ENCODE peak calls at places on chromosomes 11 and 22, in six cellular contexts. One of them, this sample, is unnamed.

GRCh38 chr11:131745405-131745804 is 375.0 kb downstream of the NTM start:
- DNase-seq in A549: no peak
- DNase-seq in OCI-LY7: no peak
- DNase-seq in AG04449: no peak
- DNase-seq in fibroblast of villous mesenchyme: peak
- DNase-seq in AG04450: no peak
- DNase-seq in this sample: no peak

GRCh38 chr11:22405377-22405776 is 67.2 kb downstream of the SLC17A6 start:
- DNase-seq in A549: no peak
- DNase-seq in OCI-LY7: no peak
- DNase-seq in fibroblast of villous mesenchyme: no peak
- DNase-seq in AG04449: no peak
- DNase-seq in AG04450: no peak
- DNase-seq in this sample: no peak

GRCh38 chr22:30221121-30221992 is 25.2 kb downstream of the LIF start:
- DNase-seq in OCI-LY7: peak
- DNase-seq in A549: no peak
- DNase-seq in AG04450: no peak
- DNase-seq in fibroblast of villous mesenchyme: no peak
- DNase-seq in AG04449: no peak
- DNase-seq in this sample: no peak

GRCh38 chr11:8691601-8692000 is 9.0 kb downstream of the RPL27A start:
- DNase-seq in AG04450: no peak
- DNase-seq in A549: no peak
- DNase-seq in OCI-LY7: no peak
- DNase-seq in AG04449: no peak
- DNase-seq in fibroblast of villous mesenchyme: no peak
- DNase-seq in this sample: no peak

GRCh38 chr22:46050916-46051614 is 74.1 kb upstream of the WNT7B start:
- DNase-seq in A549: no peak
- DNase-seq in AG04449: no peak
- DNase-seq in OCI-LY7: no peak
- DNase-seq in fibroblast of villous mesenchyme: no peak
- DNase-seq in AG04450: no peak
- DNase-seq in this sample: no peak

GRCh38 chr22:49996532-49997220 is 15.9 kb downstream of the IL17REL start:
- DNase-seq in A549: no peak
- DNase-seq in AG04450: no peak
- DNase-seq in AG04449: no peak
- DNase-seq in OCI-LY7: no peak
- DNase-seq in fibroblast of villous mesenchyme: no peak
- DNase-seq in this sample: no peak

GRCh38 chr11:36622431-36623136 is 24.5 kb upstream of the RAG2 start:
- DNase-seq in fibroblast of villous mesenchyme: peak
- DNase-seq in AG04449: peak
- DNase-seq in OCI-LY7: peak
- DNase-seq in A549: peak
- DNase-seq in AG04450: peak
- DNase-seq in this sample: no peak

GRCh38 chr22:32333141-32333768 is 24.4 kb upstream of the RFPL3 start:
- DNase-seq in OCI-LY7: no peak
- DNase-seq in fibroblast of villous mesenchyme: no peak
- DNase-seq in A549: no peak
- DNase-seq in AG04449: no peak
- DNase-seq in AG04450: no peak
- DNase-seq in this sample: no peak

GRCh38 chr11:116986521-116987105 is 111.6 kb downstream of the SIK3 start:
- DNase-seq in AG04450: no peak
- DNase-seq in OCI-LY7: peak
- DNase-seq in AG04449: no peak
- DNase-seq in A549: no peak
- DNase-seq in fibroblast of villous mesenchyme: peak
- DNase-seq in this sample: peak

GRCh38 chr11:93049740-93050139 is 80.3 kb downstream of the MTNR1B start:
- DNase-seq in A549: no peak
- DNase-seq in AG04449: no peak
- DNase-seq in AG04450: no peak
- DNase-seq in fibroblast of villous mesenchyme: no peak
- DNase-seq in OCI-LY7: no peak
- DNase-seq in this sample: no peak

GRCh38 chr11:61700221-61700620 is 20.0 kb downstream of the DAGLA start:
- DNase-seq in fibroblast of villous mesenchyme: peak
- DNase-seq in OCI-LY7: no peak
- DNase-seq in AG04450: no peak
- DNase-seq in AG04449: no peak
- DNase-seq in A549: peak
- DNase-seq in this sample: no peak

GRCh38 chr11:110473666-110474065 is 43.9 kb downstream of the FDX1 start:
- DNase-seq in AG04450: no peak
- DNase-seq in AG04449: no peak
- DNase-seq in fibroblast of villous mesenchyme: peak
- DNase-seq in A549: no peak
- DNase-seq in OCI-LY7: no peak
- DNase-seq in this sample: no peak

GRCh38 chr22:25752615-25753214 is 10.7 kb downstream of the MYO18B start:
- DNase-seq in AG04449: no peak
- DNase-seq in AG04450: no peak
- DNase-seq in fibroblast of villous mesenchyme: no peak
- DNase-seq in OCI-LY7: no peak
- DNase-seq in A549: no peak
- DNase-seq in this sample: no peak

GRCh38 chr22:25751174-25751581 is 9.2 kb downstream of the MYO18B start:
- DNase-seq in fibroblast of villous mesenchyme: no peak
- DNase-seq in OCI-LY7: no peak
- DNase-seq in A549: no peak
- DNase-seq in AG04450: no peak
- DNase-seq in AG04449: no peak
- DNase-seq in this sample: no peak

GRCh38 chr22:25748704-25749103 is 6.7 kb downstream of the MYO18B start:
- DNase-seq in A549: no peak
- DNase-seq in OCI-LY7: no peak
- DNase-seq in fibroblast of villous mesenchyme: no peak
- DNase-seq in AG04450: no peak
- DNase-seq in AG04449: no peak
- DNase-seq in this sample: no peak

GRCh38 chr22:25749420-25750169 is 7.6 kb downstream of the MYO18B start:
- DNase-seq in AG04449: no peak
- DNase-seq in AG04450: no peak
- DNase-seq in fibroblast of villous mesenchyme: no peak
- DNase-seq in A549: no peak
- DNase-seq in OCI-LY7: no peak
- DNase-seq in this sample: no peak

DNA sequence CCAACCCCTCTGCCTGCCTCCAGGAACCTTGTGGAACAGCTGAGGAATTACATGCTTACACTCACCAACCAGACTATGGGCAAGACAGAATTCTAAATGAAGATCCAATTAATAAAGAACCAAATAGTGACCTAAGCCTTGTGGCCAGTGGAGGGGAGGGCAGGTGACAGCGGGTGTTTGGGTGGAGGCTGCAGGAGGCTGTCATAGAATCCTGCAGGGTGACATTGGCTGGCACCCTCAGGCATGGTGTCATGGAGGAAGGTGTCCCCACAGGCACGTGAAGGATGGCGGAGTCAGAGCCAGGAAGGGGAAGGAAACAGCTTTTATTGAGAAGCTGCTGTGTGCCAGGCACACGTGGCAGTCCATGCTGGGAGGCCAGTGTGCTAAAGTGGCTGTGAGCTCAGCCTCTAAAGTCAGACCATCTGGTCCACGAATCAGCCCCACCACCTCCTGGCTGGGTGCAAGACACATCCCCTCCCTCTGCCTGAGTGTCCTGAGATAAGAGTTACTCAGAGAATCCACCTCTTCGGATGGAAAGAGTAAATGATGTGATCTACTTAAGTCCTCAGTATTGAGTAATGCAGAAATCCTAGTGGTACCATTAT is 8.7 kb downstream of the MYO18B start:
- DNase-seq in AG04450: no peak
- DNase-seq in fibroblast of villous mesenchyme: no peak
- DNase-seq in A549: no peak
- DNase-seq in OCI-LY7: no peak
- DNase-seq in AG04449: no peak
- DNase-seq in this sample: no peak
- TF ChIP-seq CTCF in AG04450: no peak
- TF ChIP-seq CTCF in fibroblast of villous mesenchyme: no peak
- TF ChIP-seq CTCF in A549: no peak
- TF ChIP-seq CTCF in OCI-LY7: no peak
- TF ChIP-seq CTCF in AG04449: no peak
- TF ChIP-seq CTCF in this sample: no peak

GRCh38 chr11:11844272-11844671 is 2.5 kb downstream of the USP47 start:
- DNase-seq in fibroblast of villous mesenchyme: no peak
- DNase-seq in OCI-LY7: no peak
- DNase-seq in AG04449: no peak
- DNase-seq in AG04450: no peak
- DNase-seq in A549: no peak
- DNase-seq in this sample: no peak
- H3K4me3 ChIP-seq in fibroblast of villous mesenchyme: peak
- H3K4me3 ChIP-seq in OCI-LY7: peak
- H3K4me3 ChIP-seq in AG04449: peak
- H3K4me3 ChIP-seq in AG04450: peak
- H3K4me3 ChIP-seq in A549: no peak
- H3K4me3 ChIP-seq in this sample: peak

DNA sequence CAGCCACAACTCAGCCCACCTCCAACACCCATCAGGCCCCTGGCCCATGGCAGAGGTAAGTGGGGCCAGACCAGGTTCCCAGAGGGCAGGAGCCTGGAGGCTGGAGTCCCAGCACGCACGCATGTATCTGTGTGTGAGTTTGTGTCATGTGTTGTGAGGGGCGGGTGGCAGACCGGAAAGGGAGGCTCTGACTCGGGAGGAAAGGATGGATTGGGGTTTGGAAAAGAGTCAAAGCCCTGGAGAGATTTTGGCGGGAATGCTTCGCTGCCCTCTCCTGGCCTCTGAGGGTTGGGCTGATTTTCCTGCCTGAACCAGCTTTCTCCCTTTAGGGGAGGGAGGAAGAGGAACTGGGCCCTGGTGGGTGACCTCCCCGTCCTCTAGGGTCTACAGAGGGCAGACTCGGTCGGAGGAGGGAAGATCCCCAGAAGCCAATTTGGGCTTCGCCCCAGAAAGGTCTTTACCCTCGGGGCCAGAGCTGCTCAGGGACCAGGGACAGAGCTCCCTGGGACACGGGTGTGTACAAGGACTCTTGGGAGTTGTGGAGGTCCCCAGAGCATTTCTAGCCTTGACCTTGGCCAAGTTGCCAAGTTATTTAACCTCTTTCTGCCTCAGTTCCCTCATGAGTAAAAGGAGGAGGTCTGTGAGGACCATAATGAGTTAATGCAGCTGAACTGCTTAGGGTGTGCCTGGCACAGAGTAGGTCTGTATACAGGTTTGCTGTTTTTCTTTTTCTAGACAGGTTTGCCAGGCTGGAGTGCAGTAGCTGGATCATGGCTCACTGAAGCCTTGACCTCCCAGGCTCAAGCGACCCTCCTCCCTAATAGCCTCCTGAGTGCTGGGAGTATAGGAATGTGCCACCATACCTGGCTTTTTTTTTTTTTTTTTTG is 6.9 kb downstream of the C11orf68 start:
- DNase-seq in fibroblast of villous mesenchyme: peak
- DNase-seq in A549: peak
- DNase-seq in OCI-LY7: no peak
- DNase-seq in AG04449: no peak
- DNase-seq in AG04450: no peak
- DNase-seq in this sample: peak
- TF ChIP-seq CTCF in fibroblast of villous mesenchyme: peak
- TF ChIP-seq CTCF in A549: peak
- TF ChIP-seq CTCF in OCI-LY7: no peak
- TF ChIP-seq CTCF in AG04449: peak
- TF ChIP-seq CTCF in AG04450: peak
- TF ChIP-seq CTCF in this sample: peak

GRCh38 chr22:36409911-36410756 is 22.4 kb upstream of the MYH9 start:
- DNase-seq in OCI-LY7: peak
- DNase-seq in fibroblast of villous mesenchyme: peak
- DNase-seq in A549: no peak
- DNase-seq in AG04450: no peak
- DNase-seq in AG04449: no peak
- DNase-seq in this sample: no peak
- H3K4me3 ChIP-seq in OCI-LY7: peak
- H3K4me3 ChIP-seq in fibroblast of villous mesenchyme: peak
- H3K4me3 ChIP-seq in A549: no peak
- H3K4me3 ChIP-seq in AG04450: no peak
- H3K4me3 ChIP-seq in AG04449: no peak
- H3K4me3 ChIP-seq in this sample: peak

GRCh38 chr11:106280041-106280440 is 202.6 kb downstream of the AASDHPPT start:
- DNase-seq in AG04450: no peak
- DNase-seq in fibroblast of villous mesenchyme: no peak
- DNase-seq in OCI-LY7: no peak
- DNase-seq in A549: no peak
- DNase-seq in AG04449: no peak
- DNase-seq in this sample: no peak

GRCh38 chr11:106278391-106278790 is 200.9 kb downstream of the AASDHPPT start:
- DNase-seq in A549: no peak
- DNase-seq in OCI-LY7: no peak
- DNase-seq in AG04450: no peak
- DNase-seq in AG04449: no peak
- DNase-seq in fibroblast of villous mesenchyme: peak
- DNase-seq in this sample: no peak

GRCh38 chr11:106275151-106275550 is 197.7 kb downstream of the AASDHPPT start:
- DNase-seq in fibroblast of villous mesenchyme: no peak
- DNase-seq in A549: no peak
- DNase-seq in OCI-LY7: no peak
- DNase-seq in AG04450: no peak
- DNase-seq in AG04449: no peak
- DNase-seq in this sample: no peak

GRCh38 chr11:106276126-106276525 is 198.7 kb downstream of the AASDHPPT start:
- DNase-seq in fibroblast of villous mesenchyme: peak
- DNase-seq in A549: no peak
- DNase-seq in OCI-LY7: no peak
- DNase-seq in AG04449: no peak
- DNase-seq in AG04450: no peak
- DNase-seq in this sample: no peak

DNA sequence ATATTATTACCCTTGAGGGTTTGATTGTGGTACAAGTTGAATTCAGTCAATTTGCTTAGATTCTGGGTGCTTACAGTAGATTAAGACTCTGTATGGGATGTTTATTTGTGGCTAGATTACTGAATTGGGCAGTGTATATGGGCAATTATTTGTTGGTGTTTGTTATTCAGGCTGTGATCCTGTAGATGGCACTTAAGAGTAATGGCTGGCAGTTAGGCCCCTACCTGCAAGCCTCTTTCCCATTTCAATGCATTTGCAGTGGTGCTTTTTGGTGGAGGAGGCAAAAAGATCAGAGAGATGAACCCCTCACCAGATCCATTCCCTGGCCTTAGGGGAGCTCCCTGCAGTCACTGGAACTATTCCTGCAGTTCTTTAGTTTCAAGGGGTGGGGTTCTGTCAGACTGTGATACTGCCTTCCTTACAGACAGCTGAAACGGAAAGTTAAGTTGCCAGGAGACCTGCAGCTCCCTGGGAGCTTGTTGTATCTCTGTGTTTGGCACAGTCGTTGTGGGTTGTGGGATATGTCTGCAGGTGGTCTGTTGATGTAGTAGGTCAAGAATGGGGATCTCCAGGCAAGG is 199.5 kb downstream of the AASDHPPT start:
- DNase-seq in A549: peak
- DNase-seq in AG04450: no peak
- DNase-seq in fibroblast of villous mesenchyme: peak
- DNase-seq in AG04449: no peak
- DNase-seq in OCI-LY7: no peak
- DNase-seq in this sample: no peak
- TF ChIP-seq CTCF in A549: peak
- TF ChIP-seq CTCF in AG04450: peak
- TF ChIP-seq CTCF in fibroblast of villous mesenchyme: peak
- TF ChIP-seq CTCF in AG04449: peak
- TF ChIP-seq CTCF in OCI-LY7: peak
- TF ChIP-seq CTCF in this sample: peak

GRCh38 chr11:65135633-65136145 is 1.4 kb upstream of the SYVN1 start:
- DNase-seq in A549: no peak
- DNase-seq in OCI-LY7: no peak
- DNase-seq in AG04450: no peak
- DNase-seq in AG04449: no peak
- DNase-seq in fibroblast of villous mesenchyme: no peak
- DNase-seq in this sample: no peak
- H3K4me3 ChIP-seq in A549: peak
- H3K4me3 ChIP-seq in OCI-LY7: peak
- H3K4me3 ChIP-seq in AG04450: peak
- H3K4me3 ChIP-seq in AG04449: peak
- H3K4me3 ChIP-seq in fibroblast of villous mesenchyme: peak
- H3K4me3 ChIP-seq in this sample: peak

This sample was measured in BJ.